ENCODE peak calls at places on chromosomes 5 and 9, in nine cellular contexts. U is uterus, F is sigmoid colon, G is pancreas, Y is IMR-90, S is psoas muscle, V is hepatocyte, L is A673, D is heart right ventricle. J is an unnamed sample.
A peak's percentile ranks its signal among the peaks of the same experiment; 100 is the strongest.

GRCh38 chr5:128062172-128062746 is 21.3 kb upstream of the SLC12A2 start:
- DNase-seq in G (no peak), S (no peak), F (no peak), L (no peak), D (no peak), U (no peak), Y (peak; percentile 80), V (no peak), J (no peak)

GRCh38 chr9:130833324-130833990 is 1.6 kb upstream of the ABL1 start:
- DNase-seq in L (no peak), Y (peak; percentile 78), S (no peak), V (no peak), D (no peak), G (no peak), U (no peak), F (no peak), J (no peak)

GRCh38 chr9:21527579-21527978 is 45.5 kb upstream of the IFNE start:
- DNase-seq in G (no peak), U (no peak), F (no peak), V (no peak), Y (no peak), L (no peak), D (no peak), S (no peak), J (no peak)

GRCh38 chr5:147384346-147385193 is 125.3 kb downstream of the DPYSL3 start:
- DNase-seq in L (peak; percentile 68), S (no peak), D (no peak), F (no peak), V (no peak), Y (no peak), G (no peak), U (no peak), J (no peak)

GRCh38 chr9:131494296-131494870 is 8.3 kb upstream of the POMT1 start:
- DNase-seq in Y (no peak), L (no peak), V (no peak), G (no peak), U (no peak), S (no peak), F (no peak), D (no peak), J (no peak)

GRCh38 chr5:75886706-75887105 is 169.5 kb upstream of the POC5 start:
- DNase-seq in F (no peak), G (no peak), U (no peak), S (no peak), D (no peak), V (peak; percentile 45), L (peak; percentile 21), Y (no peak), J (no peak)

GRCh38 chr9:33455952-33456351 is 8.6 kb upstream of the AQP3 start:
- DNase-seq in V (no peak), U (no peak), G (no peak), Y (no peak), D (no peak), S (no peak), F (no peak), L (no peak), J (no peak)

GRCh38 chr9:114282926-114283325 is 40.0 kb upstream of the ORM1 start:
- DNase-seq in S (no peak), Y (peak; percentile 93), V (peak; percentile 55), G (peak; percentile 7), L (no peak), U (peak; percentile 35), D (no peak), F (peak; percentile 39), J (no peak)

GRCh38 chr5:180130291-180130869 is 58.8 kb upstream of the RNF130 start:
- DNase-seq in F (no peak), V (peak; percentile 2), Y (no peak), L (no peak), D (no peak), U (no peak), G (no peak), S (no peak), J (no peak)

GRCh38 chr5:159113405-159113804 is 13.7 kb upstream of the EBF1 start:
- DNase-seq in Y (no peak), G (no peak), F (no peak), D (no peak), S (no peak), V (no peak), L (no peak), U (no peak), J (no peak)

GRCh38 chr5:135199919-135200318 is 165.9 kb upstream of the PITX1 start:
- DNase-seq in F (no peak), S (no peak), U (no peak), D (no peak), L (no peak), V (no peak), Y (no peak), G (no peak), J (no peak)

GRCh38 chr5:99141534-99142135 is 212.8 kb upstream of the CHD1 start:
- DNase-seq in V (peak; percentile 13), S (no peak), G (no peak), L (peak; percentile 3), U (no peak), F (no peak), Y (no peak), D (no peak), J (no peak)

GRCh38 chr9:125700791-125701190 is 6.2 kb downstream of the MAPKAP1 start:
- DNase-seq in G (no peak), F (no peak), D (no peak), S (no peak), L (no peak), U (no peak), Y (peak; percentile 10), V (no peak), J (no peak)

GRCh38 chr5:171131499-171131898 is 177.5 kb upstream of the TLX3 start:
- DNase-seq in Y (no peak), V (no peak), G (no peak), S (no peak), U (no peak), L (no peak), D (no peak), F (no peak), J (no peak)

GRCh38 chr5:150787659-150788058 is 9.1 kb downstream of the SMIM3 start:
- DNase-seq in S (no peak), G (no peak), F (no peak), U (no peak), L (no peak), V (no peak), Y (no peak), D (no peak), J (no peak)

GRCh38 chr5:150788974-150789373 is 10.4 kb downstream of the SMIM3 start:
- DNase-seq in G (no peak), Y (no peak), D (no peak), S (no peak), V (no peak), F (no peak), L (no peak), U (no peak), J (no peak)

GRCh38 chr5:150783422-150783928 is 4.9 kb downstream of the SMIM3 start:
- DNase-seq in S (peak; percentile 39), U (peak; percentile 65), G (peak; percentile 72), Y (peak; percentile 89), L (peak; percentile 93), D (no peak), V (peak; percentile 82), F (peak; percentile 89), J (no peak)

GRCh38 chr5:150782850-150783249 is 4.3 kb downstream of the SMIM3 start:
- DNase-seq in L (no peak), F (no peak), S (no peak), U (no peak), V (no peak), D (no peak), Y (no peak), G (no peak), J (no peak)

GRCh38 chr5:150785950-150786349 is 7.4 kb downstream of the SMIM3 start:
- DNase-seq in Y (no peak), D (no peak), G (no peak), F (no peak), S (no peak), L (no peak), U (no peak), V (no peak), J (no peak)
- H3K27ac ChIP-seq in Y (no peak overlapping the region), D (peak overlapping the region; percentile 25), G (no peak overlapping the region), F (no peak overlapping the region), S (no peak overlapping the region), L (no peak overlapping the region), U (no peak overlapping the region), V (no peak overlapping the region), J (no peak overlapping the region)

GRCh38 chr5:54679686-54680085 is 162.1 kb downstream of the SNX18 start:
- DNase-seq in F (no peak), S (no peak), D (no peak), G (no peak), L (no peak), U (no peak), V (no peak), Y (peak; percentile 65), J (no peak)

GRCh38 chr5:54676466-54676865 is 158.9 kb downstream of the SNX18 start:
- DNase-seq in U (no peak), F (no peak), S (no peak), V (no peak), G (no peak), Y (peak; percentile 6), D (no peak), L (no peak), J (no peak)

GRCh38 chr5:54678737-54679136 is 161.2 kb downstream of the SNX18 start:
- DNase-seq in G (no peak), L (no peak), F (no peak), U (no peak), Y (no peak), V (no peak), S (no peak), D (no peak), J (no peak)

GRCh38 chr5:54673523-54674225 is 156.1 kb downstream of the SNX18 start:
- DNase-seq in U (no peak), G (peak; percentile 49), V (no peak), D (peak; percentile 24), Y (peak; percentile 36), F (peak; percentile 81), S (peak; percentile 26), L (no peak), J (no peak)

DNA sequence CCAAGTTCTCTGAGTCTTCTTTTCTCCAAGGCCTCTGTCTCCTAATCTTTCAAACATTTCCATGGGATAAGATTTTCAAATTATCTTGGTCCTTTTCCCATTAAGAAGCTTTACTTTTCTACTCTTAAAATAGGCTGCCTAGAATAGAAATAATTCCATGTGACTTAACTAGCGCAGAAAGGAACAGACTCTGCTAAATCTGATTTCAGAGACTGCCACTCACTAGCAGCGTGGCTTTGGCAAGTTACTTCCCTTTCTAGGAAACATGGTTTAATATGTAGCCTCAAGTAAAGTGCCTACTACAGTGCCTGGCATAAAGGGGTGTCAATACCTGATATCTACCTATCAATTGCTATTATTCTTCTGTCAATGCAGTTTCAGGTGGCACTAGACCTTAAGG is 159.4 kb downstream of the SNX18 start:
- DNase-seq in G (no peak), V (no peak), D (no peak), F (no peak), S (no peak), Y (no peak), L (no peak), U (no peak), J (no peak)
- H3K27ac ChIP-seq in G (no peak overlapping the region), V (no peak overlapping the region), D (no peak overlapping the region), F (no peak overlapping the region), S (no peak overlapping the region), Y (no peak overlapping the region), L (no peak overlapping the region), U (no peak overlapping the region), J (no peak overlapping the region)

GRCh38 chr5:113082547-113082905 is 105.9 kb downstream of the DCP2 start:
- DNase-seq in Y (no peak), D (no peak), V (no peak), U (no peak), F (no peak), L (no peak), S (no peak), G (no peak), J (no peak)
- H3K27ac ChIP-seq in Y (no peak overlapping the region), D (no peak overlapping the region), V (no peak overlapping the region), U (no peak overlapping the region), F (no peak overlapping the region), L (no peak overlapping the region), S (no peak overlapping the region), G (no peak overlapping the region), J (no peak overlapping the region)

GRCh38 chr5:112689510-112689909 is 48.2 kb upstream of the APC start:
- DNase-seq in V (no peak), L (no peak), D (no peak), S (no peak), U (no peak), F (no peak), G (no peak), Y (peak; percentile 35), J (no peak)
- H3K27ac ChIP-seq in V (no peak overlapping the region), L (no peak overlapping the region), D (no peak overlapping the region), S (no peak overlapping the region), U (no peak overlapping the region), F (no peak overlapping the region), G (no peak overlapping the region), Y (no peak overlapping the region), J (no peak overlapping the region)

J was measured in caudate nucleus.